ENCODE peak calls at places on chromosomes 12 and 14, in four cellular contexts. One of them, this sample, is unnamed.

GRCh38 chr12:40028296-40028695 is 77.6 kb downstream of the SLC2A13 start:
- DNase-seq in NCI-H774: no peak
- DNase-seq in central memory CD4-positive, alpha-beta T cell: no peak
- DNase-seq in HTR-8/SVneo: no peak
- DNase-seq in this sample: no peak

GRCh38 chr14:96098309-96098998 is 59.3 kb downstream of the C14orf132 start:
- DNase-seq in central memory CD4-positive, alpha-beta T cell: no peak
- DNase-seq in HTR-8/SVneo: peak; percentile 48
- DNase-seq in NCI-H774: peak; percentile 77
- DNase-seq in this sample: peak; percentile 16

GRCh38 chr12:116594325-116595038 is 35.3 kb downstream of the MAP1LC3B2 start:
- DNase-seq in central memory CD4-positive, alpha-beta T cell: peak; percentile 65
- DNase-seq in NCI-H774: no peak
- DNase-seq in HTR-8/SVneo: no peak
- DNase-seq in this sample: peak; percentile 84

GRCh38 chr14:45072121-45072520 is 11.8 kb upstream of the PRPF39 start:
- DNase-seq in NCI-H774: no peak
- DNase-seq in central memory CD4-positive, alpha-beta T cell: no peak
- DNase-seq in HTR-8/SVneo: no peak
- DNase-seq in this sample: no peak

GRCh38 chr14:102140750-102141145 is 1.1 kb downstream of the WDR20 start:
- DNase-seq in NCI-H774: no peak
- DNase-seq in central memory CD4-positive, alpha-beta T cell: no peak
- DNase-seq in HTR-8/SVneo: peak; percentile 18
- DNase-seq in this sample: no peak

GRCh38 chr12:12467222-12467621 is 95.4 kb downstream of the DUSP16 start:
- DNase-seq in central memory CD4-positive, alpha-beta T cell: peak; percentile 55
- DNase-seq in NCI-H774: peak; percentile 22
- DNase-seq in HTR-8/SVneo: no peak
- DNase-seq in this sample: peak; percentile 80

GRCh38 chr14:88986146-88986841 is 161.8 kb downstream of the TTC8 start:
- DNase-seq in HTR-8/SVneo: peak; percentile 22
- DNase-seq in NCI-H774: no peak
- DNase-seq in central memory CD4-positive, alpha-beta T cell: no peak
- DNase-seq in this sample: no peak

GRCh38 chr12:94308612-94309011 is 151.1 kb downstream of the CEP83 start:
- DNase-seq in HTR-8/SVneo: no peak
- DNase-seq in central memory CD4-positive, alpha-beta T cell: no peak
- DNase-seq in NCI-H774: no peak
- DNase-seq in this sample: no peak

GRCh38 chr14:58639842-58640484 is 2.2 kb downstream of the DACT1 start:
- DNase-seq in NCI-H774: no peak
- DNase-seq in central memory CD4-positive, alpha-beta T cell: no peak
- DNase-seq in HTR-8/SVneo: peak; percentile 94
- DNase-seq in this sample: no peak

GRCh38 chr12:43835656-43836454 is at the start of gene TMEM117:
- DNase-seq in HTR-8/SVneo: peak; percentile 29
- DNase-seq in NCI-H774: peak; percentile 61
- DNase-seq in central memory CD4-positive, alpha-beta T cell: peak; percentile 66
- DNase-seq in this sample: peak; percentile 70

GRCh38 chr14:51283402-51283825 is 43.4 kb downstream of the TMX1 start:
- DNase-seq in NCI-H774: peak; percentile 59
- DNase-seq in HTR-8/SVneo: peak; percentile 76
- DNase-seq in central memory CD4-positive, alpha-beta T cell: peak; percentile 26
- DNase-seq in this sample: peak; percentile 61

GRCh38 chr14:100059433-100059781 is 5.8 kb upstream of the EVL start:
- DNase-seq in NCI-H774: no peak
- DNase-seq in central memory CD4-positive, alpha-beta T cell: no peak
- DNase-seq in HTR-8/SVneo: no peak
- DNase-seq in this sample: no peak

GRCh38 chr12:114774181-114774580 is 90.2 kb upstream of the TBX3 start:
- DNase-seq in central memory CD4-positive, alpha-beta T cell: no peak
- DNase-seq in NCI-H774: no peak
- DNase-seq in HTR-8/SVneo: peak; percentile 67
- DNase-seq in this sample: no peak

GRCh38 chr14:65959563-65960024 is 526.6 kb upstream of the CCDC196 start:
- DNase-seq in HTR-8/SVneo: no peak
- DNase-seq in central memory CD4-positive, alpha-beta T cell: no peak
- DNase-seq in NCI-H774: no peak
- DNase-seq in this sample: no peak

GRCh38 chr14:69299286-69300035 is 39.5 kb downstream of the GALNT16 start:
- DNase-seq in NCI-H774: no peak
- DNase-seq in HTR-8/SVneo: no peak
- DNase-seq in central memory CD4-positive, alpha-beta T cell: no peak
- DNase-seq in this sample: no peak

GRCh38 chr12:56724660-56724988 is 475 bp downstream of the NACA start:
- DNase-seq in NCI-H774: no peak
- DNase-seq in HTR-8/SVneo: no peak
- DNase-seq in central memory CD4-positive, alpha-beta T cell: peak; percentile 8
- DNase-seq in this sample: no peak

GRCh38 chr14:102786758-102787157 is 9.5 kb downstream of the TRAF3 start:
- DNase-seq in NCI-H774: no peak
- DNase-seq in central memory CD4-positive, alpha-beta T cell: no peak
- DNase-seq in HTR-8/SVneo: no peak
- DNase-seq in this sample: peak; percentile 52

GRCh38 chr12:110109037-110109836 is 14.9 kb upstream of the IFT81 start:
- DNase-seq in central memory CD4-positive, alpha-beta T cell: no peak
- DNase-seq in NCI-H774: peak; percentile 34
- DNase-seq in HTR-8/SVneo: peak; percentile 48
- DNase-seq in this sample: no peak

GRCh38 chr12:70277973-70278372 is 34.7 kb downstream of the CNOT2 start:
- DNase-seq in NCI-H774: no peak
- DNase-seq in central memory CD4-positive, alpha-beta T cell: no peak
- DNase-seq in HTR-8/SVneo: no peak
- DNase-seq in this sample: no peak

GRCh38 chr12:76881152-76881551 is 2.3 kb upstream of the CSRP2 start:
- DNase-seq in HTR-8/SVneo: no peak
- DNase-seq in central memory CD4-positive, alpha-beta T cell: no peak
- DNase-seq in NCI-H774: no peak
- DNase-seq in this sample: no peak

GRCh38 chr12:82350161-82350560 is 8.0 kb downstream of the CCDC59 start:
- DNase-seq in central memory CD4-positive, alpha-beta T cell: no peak
- DNase-seq in NCI-H774: no peak
- DNase-seq in HTR-8/SVneo: no peak
- DNase-seq in this sample: no peak

GRCh38 chr12:93447555-93448265 is 6.0 kb upstream of the UBE2N start:
- DNase-seq in NCI-H774: no peak
- DNase-seq in HTR-8/SVneo: no peak
- DNase-seq in central memory CD4-positive, alpha-beta T cell: peak; percentile 29
- DNase-seq in this sample: peak; percentile 77

GRCh38 chr14:68250950-68251765 is 431.6 kb downstream of the RAD51B start:
- DNase-seq in HTR-8/SVneo: no peak
- DNase-seq in NCI-H774: no peak
- DNase-seq in central memory CD4-positive, alpha-beta T cell: no peak
- DNase-seq in this sample: no peak

GRCh38 chr14:101711041-101711861 is 50.3 kb upstream of the PPP2R5C start:
- DNase-seq in NCI-H774: no peak
- DNase-seq in central memory CD4-positive, alpha-beta T cell: no peak
- DNase-seq in HTR-8/SVneo: no peak
- DNase-seq in this sample: no peak

GRCh38 chr12:94187351-94187750 is 39.0 kb downstream of the PLXNC1 start:
- DNase-seq in central memory CD4-positive, alpha-beta T cell: no peak
- DNase-seq in HTR-8/SVneo: no peak
- DNase-seq in NCI-H774: no peak
- DNase-seq in this sample: no peak

This sample was measured in CD4-positive, CD25-positive, alpha-beta regulatory T cell.